ENCODE peak calls at places on chromosomes 12 and 14, in six cellular contexts. E is lower leg skin, A is fibroblast of villous mesenchyme, P is heart right ventricle, V is OCI-LY7, X is A549. G is an unnamed sample.

GRCh38 chr12:20097561-20097960 is 270.8 kb upstream of the PDE3A start:
- DNase-seq in A (peak; percentile 28), E (no peak), X (no peak), P (no peak), V (no peak), G (no peak)

GRCh38 chr12:26298785-26299621 is 103.6 kb downstream of the SSPN start:
- DNase-seq in V (peak; percentile 59), P (peak; percentile 30), A (peak; percentile 86), X (peak; percentile 52), E (no peak), G (no peak)

GRCh38 chr12:124437621-124438414 is 129.6 kb downstream of the NCOR2 start:
- DNase-seq in V (no peak), A (no peak), P (no peak), X (no peak), E (no peak), G (no peak)

GRCh38 chr12:108722992-108723766 is 8.1 kb downstream of the CORO1C start:
- DNase-seq in E (no peak), P (no peak), A (peak; percentile 82), V (no peak), X (peak; percentile 65), G (no peak)

GRCh38 chr14:103140316-103141109 is 17.3 kb downstream of the TNFAIP2 start:
- DNase-seq in X (no peak), A (no peak), E (no peak), P (no peak), V (peak; percentile 98), G (no peak)

GRCh38 chr12:4909397-4909733 is 340 bp upstream of the KCNA1 start:
- DNase-seq in A (no peak), V (no peak), E (no peak), P (no peak), X (no peak), G (no peak)

GRCh38 chr14:57057803-57058202 is 210.9 kb downstream of the EXOC5 start:
- DNase-seq in P (no peak), V (no peak), A (no peak), X (no peak), E (no peak), G (peak; percentile 8)

GRCh38 chr12:62604373-62604772 is 137.7 kb downstream of the MON2 start:
- DNase-seq in V (no peak), A (peak; percentile 8), X (no peak), E (no peak), P (no peak), G (no peak)

GRCh38 chr12:119423285-119423684 is 88.8 kb downstream of the CCDC60 start:
- DNase-seq in V (peak; percentile 20), P (no peak), E (no peak), A (no peak), X (no peak), G (no peak)

GRCh38 chr12:49872781-49873181 is 29.9 kb upstream of the BCDIN3D start:
- DNase-seq in X (no peak), A (peak; percentile 35), E (peak; percentile 60), V (no peak), P (no peak), G (no peak)

GRCh38 chr12:120961604-120962486 is 16.5 kb upstream of the HNF1A start:
- DNase-seq in E (no peak), A (no peak), V (no peak), X (peak; percentile 66), P (peak; percentile 29), G (no peak)

GRCh38 chr12:64680235-64680634 is 69.9 kb downstream of the RASSF3 start:
- DNase-seq in V (no peak), P (no peak), A (no peak), E (peak; percentile 29), X (peak; percentile 86), G (peak; percentile 76)

GRCh38 chr12:89040146-89040964 is 311.9 kb downstream of the DUSP6 start:
- DNase-seq in X (no peak), E (no peak), A (no peak), V (peak; percentile 57), P (no peak), G (no peak)

GRCh38 chr12:57243521-57244305 is 7.3 kb downstream of the STAC3 start:
- DNase-seq in A (peak; percentile 66), V (peak; percentile 87), P (peak; percentile 78), E (peak; percentile 95), X (peak; percentile 91), G (no peak)

GRCh38 chr12:4526923-4527546 is 11.7 kb upstream of the RAD51AP1 start:
- DNase-seq in X (peak; percentile 20), P (no peak), V (peak; percentile 29), A (peak; percentile 33), E (no peak), G (no peak)

GRCh38 chr12:108838194-108839010 is 19.0 kb downstream of the SSH1 start:
- DNase-seq in V (no peak), P (peak; percentile 93), A (peak; percentile 100), E (peak; percentile 95), X (peak; percentile 99), G (no peak)

GRCh38 chr14:92598549-92598905 is 84.9 kb downstream of the RIN3 start:
- DNase-seq in V (no peak), X (no peak), E (no peak), P (no peak), A (no peak), G (no peak)

GRCh38 chr14:24941719-24942118 is 108.2 kb downstream of the STXBP6 start:
- DNase-seq in X (no peak), E (no peak), P (no peak), V (peak; percentile 47), A (no peak), G (no peak)

GRCh38 chr12:82874935-82875334 is 188.2 kb downstream of the TMTC2 start:
- DNase-seq in P (no peak), V (no peak), X (no peak), E (no peak), A (no peak), G (no peak)

GRCh38 chr14:85402546-85403162 is 127.3 kb upstream of the FLRT2 start:
- DNase-seq in E (no peak), P (no peak), A (no peak), V (no peak), X (no peak), G (no peak)

GRCh38 chr12:62263956-62264355 is 3.8 kb downstream of the USP15 start:
- DNase-seq in P (no peak), E (no peak), A (no peak), V (no peak), X (no peak), G (no peak)

GRCh38 chr14:26597136-26598080 is at the start of gene NOVA1:
- DNase-seq in P (peak; percentile 19), X (peak; percentile 11), V (no peak), E (peak; percentile 85), A (no peak), G (no peak)

GRCh38 chr14:97218713-97219355 is 421.7 kb downstream of the VRK1 start:
- DNase-seq in V (no peak), E (no peak), P (no peak), X (peak; percentile 2), A (no peak), G (no peak)

GRCh38 chr12:53065975-53066593 is 13.1 kb downstream of the SPRYD3 start:
- DNase-seq in E (peak; percentile 96), P (peak; percentile 86), V (peak; percentile 63), A (peak; percentile 87), X (peak; percentile 80), G (no peak)

GRCh38 chr14:83940253-83940652 is 1589.7 kb upstream of the FLRT2 start:
- DNase-seq in X (no peak), V (no peak), A (no peak), E (no peak), P (no peak), G (no peak)
- TF ChIP-seq CTCF in X (no peak), V (no peak), A (peak; percentile 16), E (no peak), P (peak; percentile 41), G (peak; percentile 63)

DNA sequence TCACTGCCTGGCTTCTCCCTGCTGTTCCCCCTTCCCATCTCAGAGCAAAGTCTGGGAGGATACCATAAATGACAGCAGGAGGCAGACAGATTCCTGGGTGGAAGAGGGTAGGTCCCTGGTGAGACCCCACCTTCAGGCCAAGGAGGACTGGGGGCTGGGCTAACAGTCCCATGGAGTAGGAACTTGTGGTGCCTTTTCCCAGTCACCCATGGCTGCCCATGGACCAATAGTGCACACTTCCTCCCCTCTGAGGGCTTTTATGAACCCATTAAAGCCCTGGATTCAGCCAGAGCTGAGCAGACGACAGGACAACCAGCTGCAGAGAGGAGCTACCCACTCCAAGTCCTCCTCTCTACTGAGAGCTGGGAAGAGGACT is 36.6 kb upstream of the OR5AU1 start:
- DNase-seq in V (no peak), E (no peak), P (no peak), X (no peak), A (no peak), G (no peak)
- H3K4me3 ChIP-seq in V (peak overlapping the region; percentile 58), E (no peak overlapping the region), P (peak overlapping the region; percentile 46), X (peak overlapping the region; percentile 40), A (peak overlapping the region; percentile 37), G (no peak overlapping the region)

DNA sequence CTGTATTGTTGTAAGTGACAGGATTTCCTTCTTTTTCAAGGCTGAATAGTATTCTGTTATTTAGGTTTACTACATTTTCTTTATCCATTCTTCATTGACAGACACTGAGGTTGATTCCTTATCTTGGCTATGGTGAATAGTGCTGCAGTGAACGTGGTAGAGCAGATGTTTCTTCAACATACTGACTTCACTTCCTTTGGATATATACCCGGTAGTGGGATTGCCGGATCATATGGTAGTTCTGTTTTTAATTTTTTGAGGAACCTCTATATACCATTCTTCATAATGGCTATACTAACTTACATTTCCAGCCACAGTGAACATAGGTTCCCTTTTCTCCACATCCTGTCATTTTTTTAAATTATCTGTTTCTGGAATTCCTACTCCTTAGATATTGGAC is 21.8 kb downstream of the DERA start:
- DNase-seq in X (no peak), P (no peak), V (no peak), A (no peak), E (no peak), G (no peak)
- TF ChIP-seq CTCF in X (no peak), P (no peak), V (no peak), A (no peak), E (no peak), G (no peak)

GRCh38 chr14:104844306-104845032 is 20.6 kb upstream of the CEP170B start:
- DNase-seq in A (no peak), P (no peak), V (no peak), X (no peak), E (no peak), G (no peak)
- H3K4me3 ChIP-seq in A (no peak overlapping the region), P (peak overlapping the region; percentile 58), V (no peak overlapping the region), X (no peak overlapping the region), E (no peak overlapping the region), G (no peak overlapping the region)

DNA sequence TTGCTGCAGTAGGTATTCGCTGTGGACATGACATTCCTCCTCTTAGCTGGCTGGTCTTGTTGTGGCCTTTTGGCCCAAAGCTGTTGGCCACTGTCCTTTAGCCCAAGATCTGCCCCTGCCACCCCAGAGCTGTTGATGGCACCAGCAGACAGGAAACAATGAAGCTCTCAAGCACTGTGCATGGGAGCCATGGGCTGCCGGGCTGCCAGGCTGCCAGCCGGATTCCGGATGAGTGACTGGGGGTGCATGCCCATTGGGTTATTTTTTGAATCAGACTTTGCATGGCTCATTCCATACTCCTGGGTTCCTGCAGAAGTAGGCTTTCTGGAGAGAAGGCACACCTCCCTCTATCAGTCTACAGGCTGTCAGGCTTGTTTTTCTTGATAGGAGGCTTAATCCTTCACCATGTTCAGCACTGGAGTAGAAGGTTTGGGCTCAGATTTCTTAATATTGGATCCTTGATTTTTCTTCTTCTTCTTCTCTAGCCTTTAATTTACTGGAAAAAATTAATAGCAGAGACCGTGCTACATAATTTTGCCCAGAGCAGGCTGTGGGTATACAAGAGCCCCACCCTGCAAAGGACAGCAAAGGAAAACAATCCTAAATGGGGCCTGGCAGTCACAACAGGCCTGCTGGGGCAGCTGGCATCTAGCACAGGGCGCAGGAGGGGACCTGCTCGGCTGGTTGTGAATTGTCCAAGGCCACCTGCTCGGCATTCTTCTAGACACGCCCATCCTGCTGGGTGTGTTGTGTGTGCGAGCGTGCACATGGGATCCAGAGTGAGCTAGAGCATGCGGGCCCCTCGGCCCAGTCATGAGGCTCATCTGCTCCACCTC is 32.2 kb downstream of the MAX start:
- DNase-seq in E (no peak), X (no peak), A (no peak), P (no peak), V (no peak), G (peak; percentile 85)
- TF ChIP-seq CTCF in E (no peak), X (no peak), A (no peak), P (no peak), V (no peak), G (no peak)

G was measured in LNCaP clone FGC.